ENCODE peak calls at places on chromosomes 4 and X, in seven cellular contexts. I is naive thymus-derived CD4-positive, alpha-beta T cell; N is hepatocyte; Z is mammary epithelial cell; H is tibial nerve; R is PC-3; T is CD8-positive, alpha-beta T cell. U is an unnamed sample.

GRCh38 chrX:153400146-153401132 is 711 bp downstream of the PNMA6E start:
- DNase-seq in N (no peak), Z (no peak), H (no peak), R (peak; percentile 49), T (peak; percentile 40), I (peak; percentile 11), U (peak; percentile 21)

GRCh38 chr4:22921891-22922290 is 229.2 kb downstream of the GBA3 start:
- DNase-seq in H (no peak), I (no peak), T (no peak), R (no peak), Z (no peak), N (no peak), U (no peak)

GRCh38 chr4:182827166-182827565 is 90.0 kb downstream of the DCTD start:
- DNase-seq in T (no peak), I (no peak), Z (no peak), N (no peak), R (no peak), H (no peak), U (no peak)

GRCh38 chr4:8132947-8133705 is 25.5 kb downstream of the ABLIM2 start:
- DNase-seq in I (no peak), T (no peak), R (no peak), H (no peak), N (no peak), Z (no peak), U (no peak)

GRCh38 chr4:155617312-155617711 is 49.3 kb upstream of the GUCY1A1 start:
- DNase-seq in Z (no peak), N (no peak), R (no peak), I (no peak), H (no peak), T (no peak), U (no peak)

GRCh38 chr4:121706595-121707021 is 9.8 kb upstream of the ANXA5 start:
- DNase-seq in N (no peak), T (peak; percentile 62), H (no peak), Z (peak; percentile 46), R (no peak), I (no peak), U (no peak)

GRCh38 chr4:145732001-145732400 is 52.1 kb downstream of the C4orf51 start:
- DNase-seq in I (no peak), N (no peak), Z (no peak), H (no peak), T (no peak), R (no peak), U (no peak)

GRCh38 chrX:140766024-140766611 is 56.6 kb downstream of the LINC00632 start:
- DNase-seq in T (peak; percentile 19), R (peak; percentile 76), I (peak; percentile 7), Z (peak; percentile 13), H (peak; percentile 23), N (peak; percentile 67), U (peak; percentile 4)

GRCh38 chr4:72846280-72847111 is 223.0 kb downstream of the COX18 start:
- DNase-seq in H (no peak), T (no peak), I (no peak), N (peak; percentile 48), R (peak; percentile 88), Z (no peak), U (no peak)

GRCh38 chr4:122797405-122798094 is 29.1 kb upstream of the FGF2 start:
- DNase-seq in I (no peak), Z (no peak), H (no peak), T (no peak), R (no peak), N (no peak), U (no peak)

GRCh38 chr4:102525099-102525498 is 23.9 kb downstream of the NFKB1 start:
- DNase-seq in I (no peak), H (no peak), N (no peak), Z (peak; percentile 58), T (no peak), R (no peak), U (no peak)

GRCh38 chr4:7239844-7240243 is 47.5 kb downstream of the SORCS2 start:
- DNase-seq in Z (no peak), I (no peak), N (no peak), R (no peak), T (no peak), H (no peak), U (no peak)

GRCh38 chr4:110799171-110799570 is 176.3 kb upstream of the PITX2 start:
- DNase-seq in R (no peak), T (no peak), H (no peak), Z (no peak), I (no peak), N (no peak), U (no peak)

GRCh38 chrX:118208476-118208875 is 91.9 kb upstream of the KLHL13 start:
- DNase-seq in T (no peak), R (no peak), I (no peak), H (no peak), N (no peak), Z (no peak), U (no peak)

GRCh38 chr4:163654621-163655020 is 160.1 kb downstream of the TMA16 start:
- DNase-seq in R (peak; percentile 68), Z (no peak), T (no peak), N (no peak), H (no peak), I (no peak), U (no peak)

GRCh38 chr4:169438057-169438480 is 167.3 kb upstream of the SH3RF1 start:
- DNase-seq in H (no peak), R (no peak), T (no peak), Z (no peak), I (no peak), N (peak; percentile 20), U (no peak)

GRCh38 chrX:139023531-139023930 is 312.0 kb upstream of the FGF13 start:
- DNase-seq in Z (no peak), I (no peak), R (no peak), T (no peak), N (no peak), H (no peak), U (no peak)

GRCh38 chrX:134604701-134605271 is 53.5 kb downstream of the PLAC1 start:
- DNase-seq in H (no peak), R (peak; percentile 51), I (no peak), N (peak; percentile 27), Z (peak; percentile 38), T (no peak), U (no peak)

GRCh38 chr4:6761540-6762243 is 20.8 kb upstream of the KIAA0232 start:
- DNase-seq in T (peak; percentile 52), N (no peak), Z (no peak), I (no peak), R (no peak), H (no peak), U (no peak)

GRCh38 chr4:70992354-70992753 is 1.1 kb upstream of the DCK start:
- DNase-seq in N (peak; percentile 16), Z (peak; percentile 22), I (no peak), R (peak; percentile 27), T (no peak), H (no peak), U (no peak)

GRCh38 chr4:87152310-87153061 is 67.9 kb downstream of the KLHL8 start:
- DNase-seq in Z (no peak), H (no peak), T (no peak), I (no peak), R (no peak), N (no peak), U (no peak)

GRCh38 chr4:68962868-68963267 is 11.3 kb upstream of the UGT2A3 start:
- DNase-seq in N (no peak), H (no peak), T (no peak), Z (no peak), I (no peak), R (no peak), U (no peak)

GRCh38 chr4:185721949-185722316 is 90.1 kb downstream of the SORBS2 start:
- DNase-seq in I (no peak), H (no peak), R (peak; percentile 7), Z (no peak), N (no peak), T (no peak), U (no peak)

GRCh38 chr4:132382243-132382642 is 766.9 kb upstream of the PCDH10 start:
- DNase-seq in I (no peak), R (no peak), N (no peak), T (no peak), Z (no peak), H (no peak), U (no peak)

DNA sequence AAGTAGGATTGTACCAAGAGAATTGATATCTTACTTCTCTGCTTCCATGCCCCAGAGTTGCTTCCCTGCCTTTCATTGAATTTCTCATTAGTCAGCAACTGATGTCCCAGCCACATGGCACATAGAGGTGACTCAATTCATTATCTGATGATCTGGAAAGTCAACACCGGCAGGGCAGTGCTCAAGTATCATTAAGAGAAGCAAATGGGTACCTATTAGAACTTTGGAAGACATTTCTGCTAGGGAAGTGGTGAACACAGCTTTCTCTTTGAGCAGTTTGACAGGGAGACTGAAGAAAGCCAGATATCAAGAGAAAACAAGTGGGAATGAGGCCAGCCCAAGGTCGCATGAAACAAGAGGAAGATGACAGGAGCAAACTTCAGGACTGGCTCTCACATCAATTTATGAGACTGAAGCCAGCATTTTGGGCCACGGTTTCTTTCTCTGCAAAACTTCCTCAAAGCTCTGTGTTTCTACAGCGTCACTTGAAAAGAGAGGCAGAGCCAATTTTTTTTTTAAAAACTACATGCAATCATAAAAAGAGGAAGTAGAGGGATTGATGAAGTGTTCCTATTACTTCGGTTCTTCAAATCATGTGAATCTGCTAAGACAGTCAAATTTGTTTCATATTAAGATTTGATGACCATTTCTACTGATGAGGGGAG is 108.3 kb upstream of the RPS6KA3 start:
- DNase-seq in I (no peak), N (peak; percentile 24), Z (no peak), H (no peak), R (peak; percentile 69), T (no peak), U (no peak)
- H3K4me3 ChIP-seq in I (no peak overlapping the region), N (no peak overlapping the region), Z (no peak overlapping the region), H (no peak overlapping the region), R (no peak overlapping the region), T (no peak overlapping the region), U (no peak overlapping the region)

GRCh38 chrX:120137439-120137838 is 21.0 kb upstream of the RHOXF2 start:
- DNase-seq in H (no peak), Z (no peak), R (peak; percentile 19), N (no peak), T (no peak), I (no peak), U (no peak)
- H3K4me1 ChIP-seq in H (no peaks in the 10 kb centered on the region), Z (no peaks in the 10 kb centered on the region), R (no peaks in the 10 kb centered on the region), N (no peaks in the 10 kb centered on the region), T (no peaks in the 10 kb centered on the region), I (no peaks in the 10 kb centered on the region), U (no peaks in the 10 kb centered on the region)

GRCh38 chr4:144176476-144176875 is 36.0 kb upstream of the GYPA start:
- DNase-seq in Z (no peak), H (no peak), I (no peak), T (no peak), R (no peak), N (no peak), U (no peak)
- H3K9me3 ChIP-seq in Z (no peaks in the 10 kb centered on the region), H (no peaks in the 10 kb centered on the region), I (no peaks in the 10 kb centered on the region), T (no peaks in the 10 kb centered on the region), R (no peaks in the 10 kb centered on the region), N (no peaks in the 10 kb centered on the region), U (no peaks in the 10 kb centered on the region)

DNA sequence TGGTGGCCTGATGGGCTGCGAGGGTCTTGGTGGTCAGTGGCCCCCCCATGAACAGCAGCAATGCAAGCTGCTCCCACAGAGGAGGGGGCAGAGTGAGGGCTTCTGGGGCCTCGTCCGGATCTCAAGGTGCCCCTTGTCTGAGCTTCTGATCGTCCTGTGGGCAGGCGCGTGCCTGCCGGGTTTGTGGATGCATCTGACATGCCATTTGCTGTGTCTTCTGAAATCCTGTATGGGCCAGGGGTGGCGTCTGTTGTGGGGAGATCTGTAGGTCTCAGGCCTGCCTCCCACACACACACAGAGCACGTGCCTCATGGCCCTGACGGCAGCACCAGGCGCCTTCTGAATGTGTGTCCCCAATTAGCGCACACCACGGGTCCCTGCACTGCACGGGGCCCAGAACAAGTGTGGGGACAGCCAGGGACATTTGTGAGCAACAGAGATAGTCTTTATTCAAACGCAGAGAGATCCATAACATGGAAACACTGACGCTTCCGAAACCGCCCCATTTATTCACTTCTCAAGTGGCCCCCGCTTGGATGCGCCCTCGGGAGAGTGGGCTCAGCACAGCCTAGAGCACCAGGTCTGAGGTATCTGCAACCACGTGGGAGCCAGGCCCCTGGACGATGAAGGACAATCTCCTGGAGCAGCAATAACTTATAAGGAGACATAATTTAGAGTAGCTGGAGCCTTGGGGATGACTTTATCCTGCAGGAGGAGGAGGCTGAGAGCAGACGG is 5.7 kb downstream of the SPON2 start:
- DNase-seq in N (no peak), H (no peak), T (no peak), R (no peak), I (no peak), Z (no peak), U (no peak)
- H3K4me3 ChIP-seq in N (no peak overlapping the region), H (no peak overlapping the region), T (no peak overlapping the region), R (peak overlapping the region; percentile 77), I (peak overlapping the region; percentile 90), Z (no peak overlapping the region), U (peak overlapping the region; percentile 100)